ENCODE peak calls at places on chromosomes 13 and 19, in four cellular contexts. O is dermis blood vessel endothelial cell; F is stimulated activated CD4-positive, alpha-beta T cell treated with anti-CD3 and anti-CD28 coated beads, TNF-alpha, amount 100 ng/mL, for 4 hours; E is activated CD4-positive, CD25-positive, alpha-beta regulatory T cell treated with anti-CD3 and anti-CD28 coated beads, Interleukin-2, amount 50 U/mL, for 16 hours. R is an unnamed sample.
A peak's percentile ranks its signal among the peaks of the same experiment; 100 is the strongest.

GRCh38 chr19:45824041-45824471 is 8.9 kb upstream of the RSPH6A start:
- DNase-seq in O (peak; percentile 75), F (no peak), E (no peak), R (no peak)

GRCh38 chr19:53019684-53020083 is 6.0 kb downstream of the ERVV-1 start:
- DNase-seq in O (peak; percentile 20), F (no peak), E (no peak), R (no peak)

GRCh38 chr13:41811588-41812021 is 149.3 kb downstream of the VWA8 start:
- DNase-seq in O (no peak), F (no peak), E (no peak), R (no peak)

GRCh38 chr13:79295906-79296564 is 110.0 kb downstream of the RBM26 start:
- DNase-seq in O (peak; percentile 19), F (no peak), E (no peak), R (peak; percentile 57)

GRCh38 chr13:114319441-114319871 is 5.2 kb downstream of the CHAMP1 start:
- DNase-seq in O (peak; percentile 4), F (no peak), E (no peak), R (peak; percentile 24)

GRCh38 chr13:60838581-60838980 is 441.6 kb downstream of the TDRD3 start:
- DNase-seq in O (no peak), F (no peak), E (no peak), R (peak; percentile 18)

GRCh38 chr19:29623726-29624488 is 17.8 kb downstream of the POP4 start:
- DNase-seq in O (no peak), F (no peak), E (no peak), R (no peak)

GRCh38 chr19:1082165-1082927 is 12.8 kb downstream of the POLR2E start:
- DNase-seq in O (peak; percentile 62), F (no peak), E (peak; percentile 61), R (no peak)

GRCh38 chr13:32315255-32316029 is at the start of the genes BRCA2 and ZAR1L:
- DNase-seq in O (peak; percentile 94), F (peak; percentile 71), E (peak; percentile 80), R (peak; percentile 87)

GRCh38 chr13:29564828-29565227 is 30.7 kb downstream of the SLC7A1 start:
- DNase-seq in O (no peak), F (no peak), E (no peak), R (no peak)

GRCh38 chr19:18044825-18045304 is 36.9 kb downstream of the ARRDC2 start:
- DNase-seq in O (no peak), F (peak; percentile 53), E (peak; percentile 72), R (no peak)

GRCh38 chr13:28534210-28534609 is 39.3 kb upstream of the FLT1 start:
- DNase-seq in O (no peak), F (no peak), E (no peak), R (no peak)

GRCh38 chr13:114259974-114260373 is 21.4 kb upstream of the UPF3A start:
- DNase-seq in O (no peak), F (no peak), E (no peak), R (no peak)

GRCh38 chr19:32018014-32018413 is 327.4 kb upstream of the ZNF507 start:
- DNase-seq in O (no peak), F (no peak), E (no peak), R (peak; percentile 72)

GRCh38 chr13:112115403-112116091 is 48.6 kb downstream of the SOX1 start:
- DNase-seq in O (no peak), F (no peak), E (no peak), R (no peak)

GRCh38 chr13:65834897-65835296 is 1395.2 kb downstream of the PCDH9 start:
- DNase-seq in O (no peak), F (no peak), E (no peak), R (no peak)

GRCh38 chr13:74062933-74063332 is 71.3 kb downstream of the KLF12 start:
- DNase-seq in O (peak; percentile 44), F (no peak), E (no peak), R (no peak)

GRCh38 chr19:55443045-55443823 is at the start of gene SHISA7:
- DNase-seq in O (no peak), F (no peak), E (no peak), R (no peak)

GRCh38 chr19:51783373-51783772 is 11.6 kb upstream of the FPR3 start:
- DNase-seq in O (peak; percentile 13), F (no peak), E (no peak), R (peak; percentile 3)

GRCh38 chr13:30654430-30654829 is 36.7 kb downstream of the USPL1 start:
- DNase-seq in O (no peak), F (no peak), E (no peak), R (no peak)

GRCh38 chr19:56538761-56539263 is at the start of gene ZFP28:
- DNase-seq in O (no peak), F (peak; percentile 49), E (peak; percentile 42), R (no peak)

GRCh38 chr13:43129021-43129420 is 105.6 kb downstream of the DNAJC15 start:
- DNase-seq in O (no peak), F (no peak), E (no peak), R (no peak)

GRCh38 chr13:90395348-90395747 is 952.1 kb upstream of the MIR17HG start:
- DNase-seq in O (no peak), F (no peak), E (no peak), R (no peak)

GRCh38 chr13:43782686-43783085 is 4.1 kb downstream of the ENOX1 start:
- DNase-seq in O (no peak), F (no peak), E (no peak), R (no peak)

GRCh38 chr13:66266761-66267160 is 963.4 kb downstream of the PCDH9 start:
- DNase-seq in O (no peak), F (no peak), E (no peak), R (no peak)

GRCh38 chr19:18292460-18292809 is 11.0 kb upstream of the JUND start:
- DNase-seq in O (no peak), F (no peak), E (no peak), R (no peak)

GRCh38 chr19:56746367-56746766 is 74.8 kb upstream of the ZNF835 start:
- DNase-seq in O (no peak), F (no peak), E (no peak), R (no peak)

GRCh38 chr19:31693870-31694269 is 344.6 kb upstream of the TSHZ3 start:
- DNase-seq in O (no peak), F (no peak), E (no peak), R (no peak)